ENCODE peak calls at places on chromosomes 3 and 15, in eight cellular contexts. N is C1 segment of cervical spinal cord, T is H54, X is NCI-H1694 treated with DMSO at 0.1 percent for 48 hours, G is iPS-NIHi11, I is HT1080, W is Calu3, Q is iris pigment epithelial cell. U is an unnamed sample.
A peak's percentile ranks its signal among the peaks of the same experiment; 100 is the strongest.

GRCh38 chr3:129313983-129314756 is 35.5 kb downstream of the HMCES start:
- DNase-seq in N (no peak), T (no peak), X (no peak), G (no peak), I (peak; percentile 68), W (no peak), Q (no peak), U (no peak)

GRCh38 chr3:9721015-9721697 is 10.4 kb upstream of the BRPF1 start:
- DNase-seq in N (no peak), T (no peak), X (no peak), G (no peak), I (no peak), W (no peak), Q (peak; percentile 32), U (no peak)

GRCh38 chr3:151011427-151011826 is 38.9 kb upstream of the CLRN1 start:
- DNase-seq in N (no peak), T (no peak), X (peak; percentile 2), G (no peak), I (peak; percentile 84), W (no peak), Q (peak; percentile 38), U (no peak)

GRCh38 chr15:62975515-62975914 is 67.0 kb upstream of the TPM1 start:
- DNase-seq in N (no peak), T (no peak), X (no peak), G (no peak), I (no peak), W (peak; percentile 58), Q (no peak), U (no peak)

GRCh38 chr3:119294402-119294888 is 262 bp downstream of the ARHGAP31 start:
- DNase-seq in N (peak; percentile 55), T (peak; percentile 20), X (peak; percentile 28), G (peak; percentile 60), I (no peak), W (peak; percentile 32), Q (no peak), U (no peak)

GRCh38 chr15:70100495-70101331 is 3.0 kb upstream of the TLE3 start:
- DNase-seq in N (no peak), T (no peak), X (no peak), G (no peak), I (no peak), W (peak; percentile 60), Q (peak; percentile 80), U (no peak)

GRCh38 chr15:68440136-68440535 is 8.2 kb upstream of the ITGA11 start:
- DNase-seq in N (no peak), T (no peak), X (no peak), G (no peak), I (no peak), W (no peak), Q (no peak), U (no peak)

GRCh38 chr15:28962851-28963710 is 77.3 kb downstream of the APBA2 start:
- DNase-seq in N (no peak), T (no peak), X (no peak), G (no peak), I (no peak), W (no peak), Q (peak; percentile 41), U (no peak)

GRCh38 chr15:56821721-56822425 is 88.6 kb upstream of the ZNF280D start:
- DNase-seq in N (no peak), T (no peak), X (peak; percentile 7), G (peak; percentile 71), I (peak; percentile 60), W (peak; percentile 79), Q (peak; percentile 86), U (no peak)

GRCh38 chr15:35071071-35071470 is 14.0 kb downstream of the NANOGP8 start:
- DNase-seq in N (no peak), T (no peak), X (no peak), G (no peak), I (no peak), W (no peak), Q (no peak), U (no peak)

GRCh38 chr3:192223815-192224214 is 503.5 kb downstream of the FGF12 start:
- DNase-seq in N (no peak), T (no peak), X (no peak), G (no peak), I (no peak), W (no peak), Q (no peak), U (no peak)

GRCh38 chr15:75573001-75573400 is 6.1 kb downstream of the PTPN9 start:
- DNase-seq in N (no peak), T (no peak), X (no peak), G (no peak), I (no peak), W (no peak), Q (peak; percentile 74), U (no peak)

GRCh38 chr3:193016437-193016887 is 98.8 kb upstream of the MB21D2 start:
- DNase-seq in N (no peak), T (no peak), X (peak; percentile 13), G (peak; percentile 50), I (peak; percentile 60), W (no peak), Q (peak; percentile 14), U (no peak)

GRCh38 chr15:33629647-33630046 is 318.9 kb downstream of the RYR3 start:
- DNase-seq in N (no peak), T (no peak), X (no peak), G (no peak), I (no peak), W (no peak), Q (no peak), U (no peak)

GRCh38 chr15:100092034-100092433 is 249.7 kb downstream of the ADAMTS17 start:
- DNase-seq in N (no peak), T (no peak), X (no peak), G (no peak), I (no peak), W (no peak), Q (no peak), U (no peak)

GRCh38 chr3:169131695-169132464 is 531.6 kb downstream of the MECOM start:
- DNase-seq in N (no peak), T (no peak), X (no peak), G (no peak), I (no peak), W (peak; percentile 55), Q (no peak), U (no peak)

GRCh38 chr3:52004158-52004787 is 8.6 kb upstream of the RPL29 start:
- DNase-seq in N (peak; percentile 15), T (no peak), X (peak; percentile 28), G (peak; percentile 64), I (peak; percentile 65), W (no peak), Q (peak; percentile 37), U (peak; percentile 82)

GRCh38 chr3:14845180-14845579 is 26.4 kb downstream of the FGD5 start:
- DNase-seq in N (no peak), T (no peak), X (no peak), G (no peak), I (no peak), W (no peak), Q (no peak), U (no peak)

GRCh38 chr15:93296786-93297500 is 207.9 kb upstream of the RGMA start:
- DNase-seq in N (no peak), T (no peak), X (no peak), G (no peak), I (no peak), W (no peak), Q (no peak), U (no peak)

GRCh38 chr15:77821959-77822256 is 189.2 kb upstream of the LINGO1 start:
- DNase-seq in N (no peak), T (no peak), X (no peak), G (no peak), I (no peak), W (no peak), Q (no peak), U (no peak)

GRCh38 chr15:90930861-90931629 is 1.3 kb downstream of the HDDC3 start:
- DNase-seq in N (no peak), T (no peak), X (peak; percentile 13), G (no peak), I (no peak), W (no peak), Q (no peak), U (no peak)

U was measured in putamen.